ENCODE peak calls at places on chromosomes 1 and 21, in four cellular contexts. One of them, this sample, is unnamed.

GRCh38 chr21:42466700-42467612 is 29.1 kb downstream of the RSPH1 start:
- DNase-seq in activated CD4-positive, alpha-beta T cell treated with anti-CD3 and anti-CD28 coated beads for 1 hour: no peak
- DNase-seq in thoracic aorta: no peak
- DNase-seq in NCI-H1417: peak; percentile 44
- DNase-seq in this sample: no peak

GRCh38 chr1:168135982-168136708 is 585 bp downstream of the GPR161 start:
- DNase-seq in activated CD4-positive, alpha-beta T cell treated with anti-CD3 and anti-CD28 coated beads for 1 hour: no peak
- DNase-seq in thoracic aorta: no peak
- DNase-seq in NCI-H1417: peak; percentile 71
- DNase-seq in this sample: peak; percentile 69

GRCh38 chr1:186864296-186864695 is 35.5 kb downstream of the PLA2G4A start:
- DNase-seq in activated CD4-positive, alpha-beta T cell treated with anti-CD3 and anti-CD28 coated beads for 1 hour: no peak
- DNase-seq in thoracic aorta: no peak
- DNase-seq in NCI-H1417: no peak
- DNase-seq in this sample: no peak

GRCh38 chr1:165342588-165342987 is 13.9 kb downstream of the LMX1A start:
- DNase-seq in activated CD4-positive, alpha-beta T cell treated with anti-CD3 and anti-CD28 coated beads for 1 hour: no peak
- DNase-seq in thoracic aorta: no peak
- DNase-seq in NCI-H1417: no peak
- DNase-seq in this sample: no peak

GRCh38 chr1:154988053-154988954 is 5.1 kb upstream of the LENEP start:
- DNase-seq in activated CD4-positive, alpha-beta T cell treated with anti-CD3 and anti-CD28 coated beads for 1 hour: no peak
- DNase-seq in thoracic aorta: no peak
- DNase-seq in NCI-H1417: no peak
- DNase-seq in this sample: no peak

GRCh38 chr1:224565186-224565585 is 50.9 kb upstream of the CNIH3 start:
- DNase-seq in activated CD4-positive, alpha-beta T cell treated with anti-CD3 and anti-CD28 coated beads for 1 hour: no peak
- DNase-seq in thoracic aorta: no peak
- DNase-seq in NCI-H1417: no peak
- DNase-seq in this sample: no peak

GRCh38 chr1:170562644-170563338 is 30.8 kb downstream of the GORAB start:
- DNase-seq in activated CD4-positive, alpha-beta T cell treated with anti-CD3 and anti-CD28 coated beads for 1 hour: no peak
- DNase-seq in thoracic aorta: peak; percentile 60
- DNase-seq in NCI-H1417: peak; percentile 11
- DNase-seq in this sample: peak; percentile 83

GRCh38 chr1:117970251-117970650 is 40.7 kb downstream of the WDR3 start:
- DNase-seq in activated CD4-positive, alpha-beta T cell treated with anti-CD3 and anti-CD28 coated beads for 1 hour: no peak
- DNase-seq in thoracic aorta: no peak
- DNase-seq in NCI-H1417: no peak
- DNase-seq in this sample: no peak

GRCh38 chr1:247845011-247845692 is 3.5 kb upstream of the OR11L1 start:
- DNase-seq in activated CD4-positive, alpha-beta T cell treated with anti-CD3 and anti-CD28 coated beads for 1 hour: no peak
- DNase-seq in thoracic aorta: no peak
- DNase-seq in NCI-H1417: no peak
- DNase-seq in this sample: no peak

GRCh38 chr21:45799765-45800338 is 156.3 kb downstream of the PCBP3 start:
- DNase-seq in activated CD4-positive, alpha-beta T cell treated with anti-CD3 and anti-CD28 coated beads for 1 hour: no peak
- DNase-seq in thoracic aorta: no peak
- DNase-seq in NCI-H1417: no peak
- DNase-seq in this sample: no peak

GRCh38 chr1:232328496-232329102 is 301.3 kb downstream of the SIPA1L2 start:
- DNase-seq in activated CD4-positive, alpha-beta T cell treated with anti-CD3 and anti-CD28 coated beads for 1 hour: no peak
- DNase-seq in thoracic aorta: no peak
- DNase-seq in NCI-H1417: no peak
- DNase-seq in this sample: no peak

GRCh38 chr1:119646521-119647227 is 1.4 kb downstream of the ZNF697 start:
- DNase-seq in activated CD4-positive, alpha-beta T cell treated with anti-CD3 and anti-CD28 coated beads for 1 hour: no peak
- DNase-seq in thoracic aorta: no peak
- DNase-seq in NCI-H1417: peak; percentile 29
- DNase-seq in this sample: no peak

GRCh38 chr1:31453384-31454079 is 40.5 kb downstream of the SERINC2 start:
- DNase-seq in activated CD4-positive, alpha-beta T cell treated with anti-CD3 and anti-CD28 coated beads for 1 hour: no peak
- DNase-seq in thoracic aorta: no peak
- DNase-seq in NCI-H1417: no peak
- DNase-seq in this sample: no peak

GRCh38 chr1:160338580-160338979 is 4.5 kb downstream of the COPA start:
- DNase-seq in activated CD4-positive, alpha-beta T cell treated with anti-CD3 and anti-CD28 coated beads for 1 hour: no peak
- DNase-seq in thoracic aorta: no peak
- DNase-seq in NCI-H1417: no peak
- DNase-seq in this sample: no peak

GRCh38 chr1:155255243-155256100 is at the start of gene ENTREP3:
- DNase-seq in activated CD4-positive, alpha-beta T cell treated with anti-CD3 and anti-CD28 coated beads for 1 hour: peak; percentile 62
- DNase-seq in thoracic aorta: peak; percentile 51
- DNase-seq in NCI-H1417: peak; percentile 90
- DNase-seq in this sample: peak; percentile 88

GRCh38 chr1:185813401-185813979 is 79.3 kb downstream of the HMCN1 start:
- DNase-seq in activated CD4-positive, alpha-beta T cell treated with anti-CD3 and anti-CD28 coated beads for 1 hour: no peak
- DNase-seq in thoracic aorta: no peak
- DNase-seq in NCI-H1417: peak; percentile 76
- DNase-seq in this sample: no peak

GRCh38 chr21:42227909-42228708 is 9.2 kb downstream of the ABCG1 start:
- DNase-seq in activated CD4-positive, alpha-beta T cell treated with anti-CD3 and anti-CD28 coated beads for 1 hour: peak; percentile 81
- DNase-seq in thoracic aorta: peak; percentile 73
- DNase-seq in NCI-H1417: peak; percentile 57
- DNase-seq in this sample: peak; percentile 92

GRCh38 chr21:45352621-45353125 is 52.3 kb upstream of the COL18A1 start:
- DNase-seq in activated CD4-positive, alpha-beta T cell treated with anti-CD3 and anti-CD28 coated beads for 1 hour: no peak
- DNase-seq in thoracic aorta: no peak
- DNase-seq in NCI-H1417: no peak
- DNase-seq in this sample: no peak

GRCh38 chr1:229093258-229093540 is 177.7 kb upstream of the RAB4A start:
- DNase-seq in activated CD4-positive, alpha-beta T cell treated with anti-CD3 and anti-CD28 coated beads for 1 hour: no peak
- DNase-seq in thoracic aorta: no peak
- DNase-seq in NCI-H1417: no peak
- DNase-seq in this sample: no peak

GRCh38 chr1:222798111-222798510 is 16.7 kb upstream of the DISP1 start:
- DNase-seq in activated CD4-positive, alpha-beta T cell treated with anti-CD3 and anti-CD28 coated beads for 1 hour: no peak
- DNase-seq in thoracic aorta: no peak
- DNase-seq in NCI-H1417: no peak
- DNase-seq in this sample: no peak

GRCh38 chr21:44939532-44940115 is at the start of gene SLX9:
- DNase-seq in activated CD4-positive, alpha-beta T cell treated with anti-CD3 and anti-CD28 coated beads for 1 hour: peak; percentile 72
- DNase-seq in thoracic aorta: no peak
- DNase-seq in NCI-H1417: peak; percentile 91
- DNase-seq in this sample: peak; percentile 81

GRCh38 chr1:102550729-102551384 is 554.1 kb upstream of the OLFM3 start:
- DNase-seq in activated CD4-positive, alpha-beta T cell treated with anti-CD3 and anti-CD28 coated beads for 1 hour: no peak
- DNase-seq in thoracic aorta: no peak
- DNase-seq in NCI-H1417: peak; percentile 19
- DNase-seq in this sample: no peak

GRCh38 chr1:10540277-10541005 is 65.7 kb downstream of the PEX14 start:
- DNase-seq in activated CD4-positive, alpha-beta T cell treated with anti-CD3 and anti-CD28 coated beads for 1 hour: no peak
- DNase-seq in thoracic aorta: no peak
- DNase-seq in NCI-H1417: no peak
- DNase-seq in this sample: no peak